ENCODE peak calls at places on chromosomes 7 and 10, in four cellular contexts. C, G, B and W are unnamed samples.

GRCh38 chr10:90306187-90306586 is 551.7 kb downstream of the HTR7 start:
- DNase-seq in C (peak), G (no peak), B (no peak), W (no peak)

GRCh38 chr7:70595741-70596574 is 536.0 kb upstream of the GALNT17 start:
- DNase-seq in C (no peak), G (peak), B (no peak), W (peak)

GRCh38 chr10:103757531-103758293 is 97.7 kb downstream of the SH3PXD2A start:
- DNase-seq in C (peak), G (peak), B (peak), W (no peak)

GRCh38 chr7:21948364-21948763 is 2.7 kb upstream of the CDCA7L start:
- DNase-seq in C (no peak), G (no peak), B (no peak), W (no peak)

GRCh38 chr7:23898619-23899018 is 188.6 kb downstream of the STK31 start:
- DNase-seq in C (no peak), G (no peak), B (no peak), W (no peak)

GRCh38 chr7:148997497-148997896 is 30.8 kb downstream of the PDIA4 start:
- DNase-seq in C (no peak), G (no peak), B (no peak), W (no peak)

GRCh38 chr10:78210976-78211375 is 177.3 kb downstream of the RPS24 start:
- DNase-seq in C (no peak), G (no peak), B (no peak), W (no peak)

GRCh38 chr10:100529473-100530298 is at the start of gene NDUFB8:
- DNase-seq in C (peak), G (peak), B (peak), W (peak)

GRCh38 chr10:80465839-80466590 is 11.9 kb downstream of the TSPAN14 start:
- DNase-seq in C (no peak), G (no peak), B (no peak), W (no peak)

GRCh38 chr7:73918926-73919693 is 58.2 kb downstream of the TMEM270 start:
- DNase-seq in C (no peak), G (peak), B (no peak), W (no peak)

GRCh38 chr10:21134645-21135395 is 237.7 kb upstream of the NEBL start:
- DNase-seq in C (peak), G (no peak), B (peak), W (no peak)

GRCh38 chr10:132148261-132149251 is 38.2 kb upstream of the DPYSL4 start:
- DNase-seq in C (no peak), G (no peak), B (no peak), W (no peak)

GRCh38 chr7:12674861-12675260 is 12.6 kb upstream of the ARL4A start:
- DNase-seq in C (no peak), G (peak), B (no peak), W (no peak)

GRCh38 chr7:127393370-127394058 is 1.0 kb upstream of the ZNF800 start:
- DNase-seq in C (no peak), G (peak), B (peak), W (peak)

GRCh38 chr7:128874140-128875031 is 11.7 kb downstream of the ATP6V1F start:
- DNase-seq in C (no peak), G (no peak), B (no peak), W (peak)

GRCh38 chr10:48456361-48456804 is 148.5 kb downstream of the ARHGAP22 start:
- DNase-seq in C (no peak), G (peak), B (no peak), W (no peak)

GRCh38 chr10:50501478-50501877 is 122.3 kb downstream of the SGMS1 start:
- DNase-seq in C (peak), G (no peak), B (no peak), W (no peak)

GRCh38 chr10:102342462-102342861 is 53.0 kb upstream of the NFKB2 start:
- DNase-seq in C (no peak), G (peak), B (no peak), W (no peak)